ENCODE peak calls at places on chromosomes 7 and 10, in nine cellular contexts. One of them, this sample, is unnamed.

GRCh38 chr10:57638411-57638810 is 629.3 kb downstream of the IPMK start:
- DNase-seq in GM23248: no peak
- DNase-seq in neural progenitor cell: no peak
- DNase-seq in fibroblast of lung: no peak
- DNase-seq in astrocyte: no peak
- DNase-seq in IMR-90: no peak
- DNase-seq in K562: no peak
- DNase-seq in mesendoderm: no peak
- DNase-seq in neuronal stem cell: no peak
- DNase-seq in this sample: no peak

GRCh38 chr7:151520419-151521229 is 929 bp upstream of the RHEB start:
- DNase-seq in astrocyte: no peak
- DNase-seq in mesendoderm: no peak
- DNase-seq in neuronal stem cell: no peak
- DNase-seq in K562: no peak
- DNase-seq in fibroblast of lung: no peak
- DNase-seq in IMR-90: no peak
- DNase-seq in GM23248: peak
- DNase-seq in neural progenitor cell: no peak
- DNase-seq in this sample: no peak

GRCh38 chr10:132809237-132810140 is 23.5 kb upstream of the NKX6-2 start:
- DNase-seq in GM23248: no peak
- DNase-seq in IMR-90: no peak
- DNase-seq in fibroblast of lung: no peak
- DNase-seq in neural progenitor cell: no peak
- DNase-seq in neuronal stem cell: no peak
- DNase-seq in astrocyte: no peak
- DNase-seq in K562: no peak
- DNase-seq in mesendoderm: no peak
- DNase-seq in this sample: no peak

GRCh38 chr7:44320141-44320540 is 5.3 kb downstream of the CAMK2B start:
- DNase-seq in mesendoderm: no peak
- DNase-seq in fibroblast of lung: no peak
- DNase-seq in GM23248: no peak
- DNase-seq in neuronal stem cell: no peak
- DNase-seq in K562: no peak
- DNase-seq in IMR-90: peak
- DNase-seq in astrocyte: no peak
- DNase-seq in neural progenitor cell: no peak
- DNase-seq in this sample: no peak

GRCh38 chr10:98380493-98381339 is 34.3 kb downstream of the PYROXD2 start:
- DNase-seq in neural progenitor cell: no peak
- DNase-seq in astrocyte: peak
- DNase-seq in fibroblast of lung: peak
- DNase-seq in mesendoderm: peak
- DNase-seq in neuronal stem cell: no peak
- DNase-seq in GM23248: no peak
- DNase-seq in K562: peak
- DNase-seq in IMR-90: peak
- DNase-seq in this sample: no peak

GRCh38 chr10:117905404-117905803 is 141.3 kb downstream of the RAB11FIP2 start:
- DNase-seq in fibroblast of lung: no peak
- DNase-seq in astrocyte: no peak
- DNase-seq in IMR-90: no peak
- DNase-seq in neural progenitor cell: no peak
- DNase-seq in mesendoderm: no peak
- DNase-seq in GM23248: no peak
- DNase-seq in neuronal stem cell: no peak
- DNase-seq in K562: no peak
- DNase-seq in this sample: no peak

GRCh38 chr10:103847909-103848468 is 7.4 kb downstream of the SH3PXD2A start:
- DNase-seq in neural progenitor cell: peak
- DNase-seq in K562: no peak
- DNase-seq in IMR-90: no peak
- DNase-seq in GM23248: peak
- DNase-seq in astrocyte: no peak
- DNase-seq in neuronal stem cell: no peak
- DNase-seq in fibroblast of lung: no peak
- DNase-seq in mesendoderm: peak
- DNase-seq in this sample: no peak

GRCh38 chr10:34801066-34801738 is 13.9 kb downstream of the PARD3 start:
- DNase-seq in neural progenitor cell: no peak
- DNase-seq in mesendoderm: peak
- DNase-seq in K562: no peak
- DNase-seq in fibroblast of lung: peak
- DNase-seq in neuronal stem cell: no peak
- DNase-seq in GM23248: no peak
- DNase-seq in IMR-90: no peak
- DNase-seq in astrocyte: peak
- DNase-seq in this sample: no peak

GRCh38 chr10:43202224-43202656 is 64.0 kb downstream of the CSGALNACT2 start:
- DNase-seq in fibroblast of lung: no peak
- DNase-seq in astrocyte: no peak
- DNase-seq in K562: peak
- DNase-seq in mesendoderm: peak
- DNase-seq in neuronal stem cell: no peak
- DNase-seq in IMR-90: no peak
- DNase-seq in neural progenitor cell: peak
- DNase-seq in GM23248: peak
- DNase-seq in this sample: no peak

GRCh38 chr7:130272456-130273080 is 5.9 kb downstream of the CPA2 start:
- DNase-seq in astrocyte: no peak
- DNase-seq in fibroblast of lung: no peak
- DNase-seq in GM23248: no peak
- DNase-seq in IMR-90: no peak
- DNase-seq in mesendoderm: no peak
- DNase-seq in neural progenitor cell: peak
- DNase-seq in neuronal stem cell: no peak
- DNase-seq in K562: no peak
- DNase-seq in this sample: no peak

GRCh38 chr7:54839538-54840213 is 80.7 kb upstream of the SEC61G start:
- DNase-seq in astrocyte: peak
- DNase-seq in GM23248: peak
- DNase-seq in K562: peak
- DNase-seq in mesendoderm: peak
- DNase-seq in IMR-90: peak
- DNase-seq in neural progenitor cell: peak
- DNase-seq in fibroblast of lung: peak
- DNase-seq in neuronal stem cell: no peak
- DNase-seq in this sample: no peak

GRCh38 chr10:53894145-53894544 is 906.9 kb downstream of the PCDH15 start:
- DNase-seq in mesendoderm: no peak
- DNase-seq in IMR-90: no peak
- DNase-seq in K562: no peak
- DNase-seq in fibroblast of lung: no peak
- DNase-seq in neuronal stem cell: no peak
- DNase-seq in GM23248: no peak
- DNase-seq in astrocyte: no peak
- DNase-seq in neural progenitor cell: no peak
- DNase-seq in this sample: no peak

GRCh38 chr7:119196183-119196582 is 971.7 kb downstream of the ANKRD7 start:
- DNase-seq in fibroblast of lung: no peak
- DNase-seq in IMR-90: no peak
- DNase-seq in neural progenitor cell: no peak
- DNase-seq in K562: no peak
- DNase-seq in mesendoderm: no peak
- DNase-seq in neuronal stem cell: no peak
- DNase-seq in astrocyte: no peak
- DNase-seq in GM23248: no peak
- DNase-seq in this sample: no peak

GRCh38 chr10:95262763-95263518 is 27.9 kb downstream of the PDLIM1 start:
- DNase-seq in neural progenitor cell: no peak
- DNase-seq in astrocyte: no peak
- DNase-seq in IMR-90: no peak
- DNase-seq in K562: no peak
- DNase-seq in GM23248: no peak
- DNase-seq in mesendoderm: no peak
- DNase-seq in fibroblast of lung: no peak
- DNase-seq in neuronal stem cell: no peak
- DNase-seq in this sample: no peak

DNA sequence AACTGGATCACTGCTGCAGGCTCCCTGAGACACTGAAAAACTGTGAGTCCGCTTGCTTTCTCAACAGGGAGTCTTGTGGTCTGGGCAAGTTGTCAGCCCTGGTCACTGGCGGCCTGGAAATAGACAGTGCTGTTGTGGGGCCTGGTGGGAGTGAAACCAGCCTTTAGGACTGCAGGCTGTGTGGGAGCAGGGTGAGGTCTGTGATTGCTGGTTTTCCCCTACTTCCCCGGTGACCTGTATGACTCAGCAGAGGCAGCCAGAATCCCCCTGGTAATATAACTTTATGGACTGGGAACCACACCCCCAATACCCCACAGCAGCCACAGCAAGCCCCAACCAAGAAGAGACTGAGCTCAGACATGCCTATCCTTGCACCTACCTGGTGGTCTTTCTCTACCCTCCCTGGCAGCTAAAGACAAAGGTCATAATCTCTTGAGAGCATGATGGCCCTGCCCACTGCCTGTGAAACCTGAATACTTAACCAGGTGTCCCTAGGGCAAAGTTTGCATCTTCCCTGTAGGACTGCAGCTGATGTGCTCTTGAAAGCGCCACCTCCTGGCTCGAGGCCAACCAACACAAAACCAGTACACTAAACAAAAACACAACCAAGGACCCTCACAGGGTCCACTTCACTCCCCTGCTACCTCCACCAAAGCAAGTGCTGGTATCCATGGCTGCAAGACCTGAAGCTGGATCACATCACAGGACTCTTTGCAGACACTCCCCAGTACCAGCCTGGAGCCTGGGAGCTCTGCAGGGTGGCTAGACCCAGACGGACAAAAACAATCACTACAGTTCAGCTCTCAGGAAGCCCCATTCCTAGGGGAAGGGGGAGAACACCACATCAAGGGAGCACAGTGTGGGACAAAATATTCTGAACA is 7.2 kb upstream of the ADAM22 start:
- DNase-seq in fibroblast of lung: peak
- DNase-seq in IMR-90: no peak
- DNase-seq in K562: peak
- DNase-seq in neural progenitor cell: peak
- DNase-seq in neuronal stem cell: no peak
- DNase-seq in mesendoderm: peak
- DNase-seq in GM23248: no peak
- DNase-seq in astrocyte: peak
- DNase-seq in this sample: no peak
- H3K9ac ChIP-seq in fibroblast of lung: no peak
- H3K9ac ChIP-seq in IMR-90: no peak
- H3K9ac ChIP-seq in K562: no peak
- H3K9ac ChIP-seq in neural progenitor cell: no peak
- H3K9ac ChIP-seq in neuronal stem cell: no peak
- H3K9ac ChIP-seq in mesendoderm: peak
- H3K9ac ChIP-seq in GM23248: no peak
- H3K9ac ChIP-seq in astrocyte: no peak
- H3K9ac ChIP-seq in this sample: no peak

GRCh38 chr10:62528441-62528840 is 154.3 kb downstream of the ZNF365 start:
- DNase-seq in K562: no peak
- DNase-seq in astrocyte: peak
- DNase-seq in IMR-90: no peak
- DNase-seq in fibroblast of lung: peak
- DNase-seq in neuronal stem cell: no peak
- DNase-seq in neural progenitor cell: no peak
- DNase-seq in GM23248: no peak
- DNase-seq in mesendoderm: no peak
- DNase-seq in this sample: no peak
- H3K9ac ChIP-seq in K562: no peak
- H3K9ac ChIP-seq in astrocyte: no peak
- H3K9ac ChIP-seq in IMR-90: no peak
- H3K9ac ChIP-seq in fibroblast of lung: no peak
- H3K9ac ChIP-seq in neuronal stem cell: no peak
- H3K9ac ChIP-seq in neural progenitor cell: no peak
- H3K9ac ChIP-seq in GM23248: no peak
- H3K9ac ChIP-seq in mesendoderm: no peak
- H3K9ac ChIP-seq in this sample: no peak

DNA sequence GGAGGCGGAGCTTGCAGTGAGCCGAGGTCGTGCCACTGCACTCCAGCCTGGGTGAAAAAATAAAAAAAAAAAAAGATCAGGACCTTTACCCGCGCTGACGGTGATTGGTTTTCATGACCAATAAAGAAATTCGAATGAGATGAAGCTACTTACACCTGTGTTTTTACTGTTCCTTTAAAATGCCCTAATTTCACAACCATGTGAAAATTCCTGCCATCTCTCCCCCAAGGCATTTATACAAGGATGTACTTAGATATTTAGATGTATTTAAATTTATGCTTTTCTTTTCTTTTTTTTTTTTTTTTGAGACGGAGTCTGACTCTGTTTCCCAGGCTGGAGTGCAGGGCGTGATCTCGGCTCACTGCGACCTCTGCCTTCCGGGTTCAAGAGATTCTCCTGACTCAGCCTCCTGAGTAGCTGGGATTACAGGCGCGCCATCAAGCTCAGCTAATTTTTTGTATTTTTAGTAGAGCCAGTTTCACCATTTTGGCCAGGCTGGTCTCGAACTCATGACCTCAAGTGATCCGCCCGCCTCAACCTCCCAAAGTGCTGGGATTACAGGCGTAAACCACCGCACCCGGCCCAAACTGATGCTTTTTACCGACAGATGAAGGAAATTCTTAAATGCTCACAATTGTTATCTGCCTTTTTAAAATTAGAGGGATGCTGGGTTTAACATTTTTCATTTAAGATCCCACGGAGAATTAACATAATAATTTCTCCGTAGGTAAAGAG is 3.1 kb upstream of the PHYH start:
- DNase-seq in IMR-90: no peak
- DNase-seq in mesendoderm: no peak
- DNase-seq in neuronal stem cell: no peak
- DNase-seq in neural progenitor cell: no peak
- DNase-seq in fibroblast of lung: no peak
- DNase-seq in GM23248: no peak
- DNase-seq in astrocyte: no peak
- DNase-seq in K562: no peak
- DNase-seq in this sample: no peak
- H3K9ac ChIP-seq in IMR-90: no peak
- H3K9ac ChIP-seq in mesendoderm: no peak
- H3K9ac ChIP-seq in neuronal stem cell: no peak
- H3K9ac ChIP-seq in neural progenitor cell: no peak
- H3K9ac ChIP-seq in fibroblast of lung: no peak
- H3K9ac ChIP-seq in GM23248: peak
- H3K9ac ChIP-seq in astrocyte: peak
- H3K9ac ChIP-seq in K562: peak
- H3K9ac ChIP-seq in this sample: no peak

DNA sequence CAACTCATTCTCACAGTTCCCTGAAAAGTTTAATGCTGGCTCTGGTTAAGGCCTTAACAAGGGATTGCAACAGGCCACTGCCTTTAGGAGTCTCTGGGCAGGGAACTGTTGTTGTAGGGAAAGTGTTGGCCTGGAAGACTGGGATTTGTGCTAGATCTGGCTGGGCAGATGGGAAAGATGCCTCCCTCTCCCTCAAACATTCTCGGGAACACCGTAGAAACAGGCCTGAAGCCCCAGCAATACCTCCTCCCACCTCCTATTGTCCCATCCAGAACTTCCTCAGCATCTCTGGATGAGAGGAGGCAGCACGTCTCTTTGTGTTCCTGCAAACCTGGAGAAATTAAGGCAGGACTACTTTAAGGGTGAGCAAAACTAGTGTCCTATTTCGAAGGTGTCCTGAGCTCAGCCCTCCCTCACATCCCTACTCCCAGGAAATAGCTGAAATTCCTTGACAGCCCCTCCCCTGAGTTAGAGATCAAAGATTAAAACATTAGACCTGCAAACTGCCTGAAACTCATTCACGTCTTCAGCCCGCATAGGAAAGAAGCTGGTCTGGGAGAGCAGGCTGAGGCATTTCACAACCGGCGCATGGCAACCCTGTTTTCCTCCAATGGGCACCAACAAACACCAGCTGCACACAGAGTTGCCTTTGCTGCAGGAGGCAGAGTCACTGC is 10.9 kb upstream of the MAP3K8 start:
- DNase-seq in IMR-90: peak
- DNase-seq in K562: no peak
- DNase-seq in neuronal stem cell: peak
- DNase-seq in fibroblast of lung: peak
- DNase-seq in GM23248: peak
- DNase-seq in mesendoderm: peak
- DNase-seq in astrocyte: peak
- DNase-seq in neural progenitor cell: peak
- DNase-seq in this sample: no peak
- H3K9ac ChIP-seq in IMR-90: no peak
- H3K9ac ChIP-seq in K562: peak
- H3K9ac ChIP-seq in neuronal stem cell: no peak
- H3K9ac ChIP-seq in fibroblast of lung: no peak
- H3K9ac ChIP-seq in GM23248: no peak
- H3K9ac ChIP-seq in mesendoderm: peak
- H3K9ac ChIP-seq in astrocyte: no peak
- H3K9ac ChIP-seq in neural progenitor cell: no peak
- H3K9ac ChIP-seq in this sample: no peak